ENCODE peak calls at places on chromosomes 3 and 15, in ten cellular contexts. V is body of pancreas; N is sigmoid colon; H is SJSA1; M is AG04450; G is heart left ventricle; U is left ventricle myocardium inferior; L is CD8-positive, alpha-beta memory T cell; C is cardiac muscle cell; T is naive thymus-derived CD4-positive, alpha-beta T cell. E is an unnamed sample. For H3K9me3, the result is how much of the 10 kb centered on the place peaks cover.

GRCh38 chr3:172595648-172596393 is 72.6 kb upstream of the TNFSF10 start:
- DNase-seq in G (no peak), V (peak), C (peak), M (no peak), T (peak), L (peak), H (peak), N (no peak), U (no peak), E (peak)

GRCh38 chr15:52717924-52718323 is 38.7 kb upstream of the ATOSA start:
- DNase-seq in C (no peak), G (no peak), V (no peak), M (no peak), U (no peak), L (no peak), N (no peak), H (no peak), T (no peak), E (no peak)

GRCh38 chr3:55879901-55880331 is 392.8 kb upstream of the WNT5A start:
- DNase-seq in T (no peak), H (peak), N (no peak), G (no peak), M (peak), U (no peak), C (no peak), L (no peak), V (no peak), E (no peak)

GRCh38 chr3:156404217-156404616 is 150.7 kb downstream of the SSR3 start:
- DNase-seq in T (no peak), V (no peak), L (no peak), H (no peak), G (no peak), U (no peak), C (no peak), M (no peak), N (no peak), E (no peak)

GRCh38 chr15:101129851-101130250 is 122.0 kb downstream of the CHSY1 start:
- DNase-seq in V (no peak), N (no peak), T (no peak), M (no peak), U (no peak), G (no peak), C (no peak), L (no peak), H (no peak), E (no peak)

GRCh38 chr3:62727576-62727975 is 147.6 kb downstream of the CADPS start:
- DNase-seq in U (no peak), M (no peak), V (no peak), L (no peak), H (no peak), G (no peak), C (no peak), T (no peak), N (no peak), E (no peak)

GRCh38 chr3:126127904-126128303 is 44.0 kb upstream of the SLC41A3 start:
- DNase-seq in C (no peak), T (no peak), U (peak), L (no peak), M (no peak), V (peak), G (no peak), N (no peak), H (no peak), E (peak)

GRCh38 chr3:15660055-15660940 is 58.8 kb downstream of the BTD start:
- DNase-seq in H (no peak), M (no peak), C (no peak), L (no peak), N (no peak), U (no peak), G (no peak), T (no peak), V (no peak), E (no peak)

GRCh38 chr3:31704651-31705179 is 172.0 kb downstream of the STT3B start:
- DNase-seq in L (no peak), G (peak), H (peak), M (peak), T (no peak), U (no peak), C (no peak), V (peak), N (no peak), E (no peak)

GRCh38 chr3:173216063-173216462 is 75.0 kb upstream of the SPATA16 start:
- DNase-seq in N (no peak), M (no peak), U (no peak), V (no peak), H (no peak), T (no peak), L (no peak), C (no peak), G (no peak), E (no peak)

GRCh38 chr3:102038477-102039142 is 189.3 kb downstream of the NFKBIZ start:
- DNase-seq in C (no peak), T (no peak), N (no peak), M (no peak), L (no peak), G (no peak), V (no peak), U (no peak), H (no peak), E (no peak)

GRCh38 chr3:136903899-136904298 is 41.9 kb downstream of the NCK1 start:
- DNase-seq in G (no peak), V (no peak), L (no peak), U (no peak), H (no peak), C (no peak), N (no peak), M (no peak), T (no peak), E (no peak)
- H3K9me3 ChIP-seq in G (under half), V (under half), L (under half), U (under half), H (under half), C (under half), N (under half), M (under half), T (under half), E (under half)

DNA sequence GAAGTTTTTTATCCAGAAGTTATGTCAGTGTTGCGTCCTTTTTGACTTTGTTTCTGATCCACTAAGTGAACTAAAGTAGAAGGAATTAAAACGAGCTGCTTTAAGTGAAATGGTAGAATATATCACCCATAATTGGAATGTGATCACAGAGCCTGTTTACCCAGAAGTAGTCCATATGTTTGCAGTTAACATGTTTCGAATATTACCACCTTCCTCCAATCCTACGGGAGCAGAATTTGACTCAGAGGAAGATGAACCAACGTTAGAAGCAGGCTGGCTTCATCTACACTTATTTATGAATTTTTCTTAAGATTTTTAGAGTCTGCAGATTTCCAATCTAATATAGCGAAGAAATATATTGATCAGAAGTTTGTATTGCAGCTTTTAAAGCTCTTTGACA is 57.6 kb downstream of the DNAH1 start:
- DNase-seq in H (no peak), V (no peak), C (no peak), T (no peak), M (no peak), U (no peak), G (no peak), L (no peak), N (no peak), E (no peak)
- H3K4me3 ChIP-seq in H (no peak), V (no peak), C (no peak), T (no peak), M (no peak), U (peak), G (no peak), L (no peak), N (no peak), E (no peak)

GRCh38 chr15:22253676-22254408 is 173.5 kb downstream of the OR4M2 start:
- DNase-seq in M (no peak), L (peak), C (no peak), G (no peak), H (no peak), V (no peak), U (no peak), N (no peak), T (no peak), E (no peak)
- H3K9me3 ChIP-seq in M (half or more), L (under half), C (under half), G (under half), H (under half), V (under half), U (under half), N (under half), T (under half), E (under half)

GRCh38 chr15:85329561-85330421 is 50.6 kb upstream of the AKAP13 start:
- DNase-seq in G (no peak), N (no peak), L (no peak), H (peak), M (no peak), C (no peak), V (peak), T (peak), U (peak), E (no peak)
- H3K4me3 ChIP-seq in G (peak), N (peak), L (peak), H (peak), M (peak), C (no peak), V (no peak), T (peak), U (peak), E (no peak)